ENCODE peak calls at places on chromosomes 12 and 14, in four cellular contexts. A is mucosa of descending colon, S is HEK293T, B is astrocyte of the cerebellum. U is an unnamed sample.

GRCh38 chr14:93042968-93043940 is 72.5 kb downstream of the ITPK1 start:
- DNase-seq in A (peak), S (peak), B (peak), U (no peak)

GRCh38 chr12:82527165-82527780 is 159.4 kb upstream of the TMTC2 start:
- DNase-seq in A (no peak), S (peak), B (peak), U (no peak)

GRCh38 chr14:36967892-36968555 is 204.4 kb downstream of the SLC25A21 start:
- DNase-seq in A (no peak), S (no peak), B (no peak), U (no peak)

GRCh38 chr14:95496690-95497241 is 19.7 kb downstream of the SYNE3 start:
- DNase-seq in A (no peak), S (no peak), B (peak), U (no peak)

GRCh38 chr14:104341532-104342434 is 203.4 kb downstream of the KIF26A start:
- DNase-seq in A (peak), S (peak), B (no peak), U (no peak)

GRCh38 chr14:34833545-34834523 is 41.3 kb downstream of the BAZ1A start:
- DNase-seq in A (no peak), S (no peak), B (no peak), U (no peak)

GRCh38 chr14:57089901-57090300 is 178.8 kb downstream of the EXOC5 start:
- DNase-seq in A (no peak), S (no peak), B (no peak), U (no peak)

GRCh38 chr12:28937196-28937595 is 211.9 kb upstream of the FAR2 start:
- DNase-seq in A (no peak), S (no peak), B (no peak), U (no peak)

GRCh38 chr14:104969741-104970230 is 8.4 kb downstream of the AHNAK2 start:
- DNase-seq in A (peak), S (no peak), B (no peak), U (no peak)

GRCh38 chr14:97159124-97159523 is 361.9 kb downstream of the VRK1 start:
- DNase-seq in A (no peak), S (no peak), B (no peak), U (no peak)

GRCh38 chr14:100405752-100406455 is 82.8 kb downstream of the SLC25A47 start:
- DNase-seq in A (no peak), S (no peak), B (no peak), U (no peak)

GRCh38 chr12:119659289-119659897 is 8.5 kb upstream of the PRKAB1 start:
- DNase-seq in A (no peak), S (peak), B (no peak), U (no peak)

GRCh38 chr14:79543966-79544365 is 667.3 kb downstream of the DIO2 start:
- DNase-seq in A (no peak), S (peak), B (peak), U (no peak)

GRCh38 chr12:109134186-109134917 is 18.0 kb downstream of the ACACB start:
- DNase-seq in A (no peak), S (peak), B (no peak), U (no peak)

GRCh38 chr12:54154708-54155316 is 34.0 kb downstream of the SMUG1 start:
- DNase-seq in A (no peak), S (no peak), B (no peak), U (no peak)